ENCODE peak calls at places on chromosomes 5 and 9, in eight cellular contexts. N is PC-3, M is lung, Y is SJSA1, X is HL-60, K is AG04450, F is psoas muscle, P is mesendoderm. B is an unnamed sample.

GRCh38 chr5:54742417-54742889 is 224.9 kb downstream of the SNX18 start:
- DNase-seq in K (no peak), X (no peak), N (peak; percentile 79), F (no peak), M (no peak), P (peak; percentile 90), Y (peak; percentile 70), B (peak; percentile 86)

GRCh38 chr9:94599102-94599501 is 5.5 kb upstream of the FBP2 start:
- DNase-seq in N (no peak), F (no peak), P (no peak), K (no peak), Y (no peak), X (no peak), M (no peak), B (no peak)

GRCh38 chr9:77759391-77759790 is 111.3 kb upstream of the GNA14 start:
- DNase-seq in N (no peak), Y (no peak), M (no peak), X (no peak), K (no peak), F (no peak), P (no peak), B (no peak)

GRCh38 chr5:148937239-148937638 is 110.8 kb downstream of the ADRB2 start:
- DNase-seq in N (peak; percentile 63), F (no peak), Y (no peak), X (no peak), M (no peak), K (no peak), P (no peak), B (no peak)

GRCh38 chr5:146877178-146877681 is 1.3 kb downstream of the PPP2R2B start:
- DNase-seq in N (no peak), K (no peak), M (no peak), P (no peak), X (no peak), F (no peak), Y (no peak), B (no peak)

GRCh38 chr5:73312146-73312871 is 136.3 kb downstream of the FOXD1 start:
- DNase-seq in P (peak; percentile 90), M (no peak), F (no peak), X (peak; percentile 31), K (peak; percentile 89), Y (peak; percentile 46), N (no peak), B (no peak)

GRCh38 chr9:125861405-125862063 is 114.4 kb downstream of the PBX3 start:
- DNase-seq in M (no peak), Y (no peak), K (no peak), P (no peak), F (no peak), N (no peak), X (no peak), B (no peak)

GRCh38 chr9:111728617-111729366 is 65.9 kb downstream of the SHOC1 start:
- DNase-seq in X (no peak), F (no peak), M (no peak), N (peak; percentile 93), Y (peak; percentile 83), P (no peak), K (peak; percentile 91), B (no peak)

GRCh38 chr5:37619353-37619752 is 220.5 kb downstream of the GDNF start:
- DNase-seq in P (no peak), K (peak; percentile 61), X (no peak), N (no peak), M (no peak), F (no peak), Y (no peak), B (no peak)

GRCh38 chr5:156497816-156498215 is 170.9 kb downstream of the SGCD start:
- DNase-seq in Y (no peak), P (no peak), X (no peak), F (no peak), M (no peak), N (no peak), K (no peak), B (no peak)

GRCh38 chr9:121892706-121893105 is 200.4 kb downstream of the TTLL11 start:
- DNase-seq in N (no peak), P (no peak), M (no peak), F (no peak), K (no peak), X (no peak), Y (no peak), B (no peak)

GRCh38 chr5:68066277-68066955 is 149.1 kb upstream of the PIK3R1 start:
- DNase-seq in X (no peak), Y (no peak), M (no peak), P (no peak), N (peak; percentile 14), F (no peak), K (no peak), B (no peak)

GRCh38 chr5:68070641-68071191 is 144.8 kb upstream of the PIK3R1 start:
- DNase-seq in N (no peak), X (no peak), Y (no peak), K (no peak), F (no peak), P (no peak), M (no peak), B (no peak)

GRCh38 chr5:68071243-68071642 is 144.3 kb upstream of the PIK3R1 start:
- DNase-seq in F (no peak), X (no peak), M (no peak), Y (no peak), K (no peak), P (no peak), N (no peak), B (no peak)

GRCh38 chr5:68067353-68067752 is 148.2 kb upstream of the PIK3R1 start:
- DNase-seq in K (no peak), F (no peak), X (no peak), M (no peak), Y (no peak), N (no peak), P (no peak), B (no peak)

DNA sequence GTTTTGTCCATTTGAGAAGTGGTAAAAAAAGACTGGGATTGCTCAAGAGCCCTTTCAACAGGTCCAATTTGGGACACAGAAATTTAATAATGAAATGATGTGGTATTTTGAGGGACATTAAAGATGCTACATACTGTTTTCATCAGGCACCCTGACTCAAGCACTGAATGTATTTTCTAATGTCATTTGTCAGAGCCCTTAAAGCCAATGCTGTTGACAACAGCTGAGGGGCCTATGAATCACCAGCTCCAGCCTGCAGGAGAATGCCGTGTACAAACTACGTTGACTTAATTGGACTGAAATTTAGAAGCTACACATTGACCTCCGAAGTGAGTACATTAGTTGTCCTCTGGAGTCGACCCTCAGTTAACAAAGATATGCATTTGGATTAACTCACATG is 147.4 kb upstream of the PIK3R1 start:
- DNase-seq in X (no peak), F (no peak), P (no peak), K (no peak), M (no peak), Y (no peak), N (no peak), B (no peak)
- H3K27ac ChIP-seq in X (no peak overlapping the region), F (no peak overlapping the region), P (no peak overlapping the region), K (no peak overlapping the region), M (no peak overlapping the region), Y (no peak overlapping the region), N (no peak overlapping the region), B (no peak overlapping the region)

GRCh38 chr5:178730940-178731265 is 444 bp upstream of the ZNF354A start:
- DNase-seq in K (no peak), N (peak; percentile 25), M (no peak), X (no peak), P (no peak), F (no peak), Y (no peak), B (no peak)
- H3K4me3 ChIP-seq in K (peak overlapping the region; percentile 63), N (peak overlapping the region; percentile 86), M (no peak overlapping the region), X (no peak overlapping the region), P (no peak overlapping the region), F (peak overlapping the region; percentile 97), Y (peak overlapping the region; percentile 83), B (peak overlapping the region; percentile 77)

GRCh38 chr9:127958728-127959127 is 21.1 kb upstream of the DPM2 start:
- DNase-seq in N (no peak), X (no peak), M (no peak), K (no peak), Y (no peak), F (no peak), P (no peak), B (no peak)

GRCh38 chr9:127953768-127954505 is 16.3 kb upstream of the DPM2 start:
- DNase-seq in N (no peak), F (no peak), Y (no peak), P (no peak), X (no peak), M (no peak), K (no peak), B (no peak)

GRCh38 chr9:127950513-127951210 is 13.0 kb upstream of the DPM2 start:
- DNase-seq in F (no peak), N (no peak), X (no peak), K (no peak), P (no peak), M (no peak), Y (no peak), B (no peak)

GRCh38 chr9:127955294-127956015 is 17.8 kb upstream of the DPM2 start:
- DNase-seq in F (peak; percentile 94), P (peak; percentile 96), K (no peak), Y (no peak), X (peak; percentile 68), N (peak; percentile 95), M (peak; percentile 88), B (no peak)

DNA sequence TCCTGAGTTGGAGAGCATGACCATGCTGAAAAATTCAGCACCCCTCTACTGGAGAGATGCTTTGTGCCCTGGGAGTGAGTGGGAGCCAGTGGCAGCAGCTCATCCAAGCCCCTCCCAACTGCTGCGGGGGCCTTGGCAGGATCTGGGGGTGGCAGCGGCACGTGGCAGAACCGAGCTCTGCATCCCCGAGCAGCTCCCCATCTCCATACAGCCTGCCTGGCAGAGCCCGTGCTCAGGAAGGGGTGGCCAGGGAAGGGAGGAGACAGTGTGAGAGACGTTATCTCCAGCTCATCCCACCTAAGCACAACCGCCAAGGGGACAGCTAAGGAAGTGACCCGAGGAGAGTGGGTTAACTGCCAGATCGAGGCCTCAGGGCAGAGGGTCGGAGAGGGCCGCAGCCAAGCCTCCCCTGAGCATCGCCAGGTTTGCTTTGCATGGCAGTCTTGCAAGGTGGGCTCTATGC is 17.2 kb upstream of the DPM2 start:
- DNase-seq in Y (no peak), F (no peak), X (no peak), N (no peak), P (no peak), K (no peak), M (no peak), B (no peak)
- H3K27ac ChIP-seq in Y (no peak overlapping the region), F (peak overlapping the region; percentile 87), X (no peak overlapping the region), N (peak overlapping the region; percentile 93), P (no peak overlapping the region), K (no peak overlapping the region), M (peak overlapping the region; percentile 38), B (no peak overlapping the region)

GRCh38 chr9:98869078-98869745 is 61.7 kb downstream of the GALNT12 start:
- DNase-seq in N (peak; percentile 35), X (no peak), Y (peak; percentile 38), M (no peak), F (no peak), K (no peak), P (no peak), B (no peak)

GRCh38 chr9:98870782-98871455 is 63.4 kb downstream of the GALNT12 start:
- DNase-seq in P (no peak), X (no peak), K (no peak), F (no peak), M (no peak), Y (no peak), N (no peak), B (no peak)

GRCh38 chr9:98873535-98874432 is 66.3 kb downstream of the GALNT12 start:
- DNase-seq in P (no peak), N (peak; percentile 62), Y (no peak), F (peak; percentile 64), X (no peak), K (no peak), M (no peak), B (no peak)

GRCh38 chr9:98869866-98870265 is 62.4 kb downstream of the GALNT12 start:
- DNase-seq in X (no peak), M (no peak), P (no peak), F (no peak), K (no peak), N (no peak), Y (no peak), B (no peak)

GRCh38 chr9:98871456-98872065 is 64.1 kb downstream of the GALNT12 start:
- DNase-seq in P (no peak), X (no peak), Y (no peak), N (no peak), K (no peak), M (no peak), F (no peak), B (no peak)
- H3K4me3 ChIP-seq in P (no peak overlapping the region), X (no peak overlapping the region), Y (no peak overlapping the region), N (no peak overlapping the region), K (no peak overlapping the region), M (no peak overlapping the region), F (no peak overlapping the region), B (no peak overlapping the region)